ENCODE peak calls at places on chromosomes 16 and 17, in five cellular contexts. U is cardiac muscle cell, I is Peyer's patch, H is A549, P is prostate gland. J is an unnamed sample. For H3K9me3, the result is how much of the 10 kb centered on the place peaks cover.

GRCh38 chr16:5108505-5109158 is 11.0 kb upstream of the EEF2KMT start:
- DNase-seq in P (no peak), I (no peak), H (no peak), U (no peak), J (no peak)

GRCh38 chr16:29645699-29646187 is 17.3 kb upstream of the SPN start:
- DNase-seq in I (no peak), H (no peak), P (no peak), U (peak), J (no peak)

GRCh38 chr17:83196088-83196765 is 116.8 kb downstream of the METRNL start:
- DNase-seq in U (peak), I (peak), P (no peak), H (no peak), J (no peak)

GRCh38 chr16:11327277-11328171 is 17.7 kb upstream of the RMI2 start:
- DNase-seq in H (no peak), U (peak), I (peak), P (no peak), J (no peak)

GRCh38 chr16:59259074-59259963 is 525.2 kb upstream of the GOT2 start:
- DNase-seq in I (no peak), P (no peak), H (no peak), U (no peak), J (peak)

GRCh38 chr17:73122953-73123605 is 30.6 kb upstream of the SLC39A11 start:
- DNase-seq in U (no peak), P (no peak), H (no peak), I (no peak), J (no peak)

GRCh38 chr17:75976175-75976848 is 2.7 kb downstream of the ACOX1 start:
- DNase-seq in I (no peak), U (no peak), P (no peak), H (no peak), J (no peak)

GRCh38 chr16:66605177-66605999 is 884 bp downstream of the CMTM3 start:
- DNase-seq in H (peak), P (no peak), U (peak), I (peak), J (peak)

GRCh38 chr16:68234188-68235104 is 1.5 kb downstream of the ESRP2 start:
- DNase-seq in U (no peak), P (peak), I (peak), H (no peak), J (no peak)

GRCh38 chr17:21081967-21082366 is 39.2 kb upstream of the USP22 start:
- DNase-seq in P (no peak), H (no peak), I (no peak), U (no peak), J (no peak)
- H3K27ac ChIP-seq in P (no peak), H (no peak), I (no peak), U (no peak), J (no peak)

DNA sequence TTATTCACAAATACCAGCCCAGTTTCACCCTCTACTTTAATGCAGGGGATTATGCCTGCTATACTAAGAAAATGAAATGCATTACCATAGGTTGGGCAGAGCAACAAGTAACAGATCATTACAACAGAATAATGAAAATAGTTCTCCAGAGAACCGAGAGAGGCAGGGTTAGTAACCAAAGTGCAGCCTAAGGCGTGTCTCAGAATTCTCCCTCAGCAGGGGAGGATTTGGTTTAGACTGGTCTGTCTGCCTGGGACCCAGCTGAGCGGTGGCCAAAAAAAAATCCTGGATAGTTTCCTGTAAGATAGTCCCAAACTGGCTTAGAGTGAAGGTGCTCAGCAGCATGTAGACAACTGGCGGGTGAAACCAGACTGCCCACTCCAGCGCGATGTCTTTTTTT is 30.8 kb upstream of the ADCY7 start:
- DNase-seq in I (no peak), H (no peak), U (peak), P (no peak), J (no peak)
- H3K9me3 ChIP-seq in I (under half), H (under half), U (under half), P (under half), J (under half)

GRCh38 chr16:14070877-14071575 is at the start of gene MRTFB:
- DNase-seq in H (peak), P (peak), I (peak), U (peak), J (peak)
- H3K27ac ChIP-seq in H (peak), P (peak), I (peak), U (peak), J (peak)

GRCh38 chr17:74542727-74543383 is 3.1 kb downstream of the CD300C start:
- DNase-seq in P (no peak), H (no peak), I (no peak), U (no peak), J (no peak)

GRCh38 chr17:74544991-74545441 is 899 bp downstream of the CD300C start:
- DNase-seq in P (no peak), H (no peak), I (no peak), U (no peak), J (no peak)

GRCh38 chr17:74543891-74544760 is 1.8 kb downstream of the CD300C start:
- DNase-seq in H (no peak), U (no peak), P (no peak), I (no peak), J (no peak)

GRCh38 chr17:74542166-74542565 is 3.7 kb downstream of the CD300C start:
- DNase-seq in U (no peak), H (no peak), P (no peak), I (no peak), J (no peak)

GRCh38 chr17:74543406-74543805 is 2.5 kb downstream of the CD300C start:
- DNase-seq in U (no peak), P (no peak), H (no peak), I (no peak), J (no peak)
- H3K9me3 ChIP-seq in U (under half), P (under half), H (under half), I (under half), J (under half)

DNA sequence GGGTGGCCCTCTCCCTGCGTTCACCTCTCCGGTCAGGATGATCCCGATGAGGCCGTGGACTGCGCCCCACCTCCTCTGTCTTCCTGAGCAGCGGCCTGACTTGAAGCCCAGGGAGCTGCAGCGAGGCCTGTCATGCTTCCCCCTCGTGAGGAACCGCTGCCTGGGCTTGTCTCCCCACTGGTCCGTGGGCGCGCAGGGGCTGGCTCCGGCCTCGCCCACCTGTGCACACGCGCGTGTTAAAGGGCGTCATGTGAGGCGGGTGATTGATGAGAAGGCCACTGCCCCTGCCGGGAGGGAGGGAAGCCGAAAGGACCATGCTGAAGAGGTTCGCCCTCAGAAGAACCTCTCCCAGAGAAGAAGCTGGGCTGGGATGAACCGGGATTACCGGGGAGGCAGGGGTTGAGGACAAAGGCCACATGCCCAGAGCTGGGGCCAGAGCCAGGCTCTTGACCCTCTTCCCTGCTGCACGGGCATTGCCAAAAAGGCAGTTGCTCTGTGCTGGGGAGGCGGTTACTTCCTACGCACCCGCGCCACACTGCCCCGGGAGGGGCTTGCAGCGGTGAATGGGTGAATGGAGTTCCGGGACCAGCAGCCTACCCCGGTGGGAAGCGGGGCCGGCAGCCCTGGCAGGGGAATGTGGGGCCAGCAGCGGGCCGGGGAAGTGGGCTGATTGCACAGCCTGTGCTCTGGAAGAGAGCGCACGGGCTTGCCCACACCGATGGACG is 85.9 kb upstream of the GSE1 start:
- DNase-seq in U (no peak), P (no peak), I (no peak), H (no peak), J (no peak)
- H3K27ac ChIP-seq in U (peak), P (no peak), I (no peak), H (no peak), J (no peak)

GRCh38 chr16:35411156-35411555 is 1951.7 kb downstream of the TP53TG3F start:
- DNase-seq in P (no peak), I (no peak), U (no peak), H (no peak), J (no peak)

GRCh38 chr16:35405547-35405946 is 1946.1 kb downstream of the TP53TG3F start:
- DNase-seq in P (no peak), I (no peak), U (no peak), H (no peak), J (no peak)

GRCh38 chr16:35414139-35414538 is 1954.7 kb downstream of the TP53TG3F start:
- DNase-seq in H (no peak), P (no peak), U (no peak), I (no peak), J (no peak)

GRCh38 chr16:35410438-35410837 is 1951.0 kb downstream of the TP53TG3F start:
- DNase-seq in P (no peak), I (no peak), H (no peak), U (no peak), J (no peak)

DNA sequence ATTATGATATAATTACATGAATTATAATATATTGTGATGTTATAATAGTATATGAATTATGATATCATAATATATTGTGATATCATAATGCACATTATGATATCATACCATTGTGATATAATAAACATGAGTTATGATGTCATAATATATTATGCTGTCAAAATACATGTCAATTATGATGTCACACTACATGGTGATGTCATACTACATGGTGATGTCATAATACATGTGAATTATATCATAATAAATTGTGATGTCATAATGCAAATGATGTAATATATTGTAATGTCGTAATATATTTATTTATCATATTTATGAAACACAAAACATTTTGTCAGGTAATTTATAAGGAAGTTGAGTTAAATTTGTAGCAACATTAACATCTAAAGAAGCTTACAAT is 1950.1 kb downstream of the TP53TG3F start:
- DNase-seq in I (no peak), U (no peak), H (no peak), P (no peak), J (no peak)
- H3K9me3 ChIP-seq in I (under half), U (under half), H (under half), P (under half), J (under half)

GRCh38 chr17:48841395-48841831 is 10.6 kb downstream of the CALCOCO2 start:
- DNase-seq in H (no peak), I (peak), U (peak), P (peak), J (no peak)
- H3K27ac ChIP-seq in H (peak), I (peak), U (no peak), P (peak), J (peak)

DNA sequence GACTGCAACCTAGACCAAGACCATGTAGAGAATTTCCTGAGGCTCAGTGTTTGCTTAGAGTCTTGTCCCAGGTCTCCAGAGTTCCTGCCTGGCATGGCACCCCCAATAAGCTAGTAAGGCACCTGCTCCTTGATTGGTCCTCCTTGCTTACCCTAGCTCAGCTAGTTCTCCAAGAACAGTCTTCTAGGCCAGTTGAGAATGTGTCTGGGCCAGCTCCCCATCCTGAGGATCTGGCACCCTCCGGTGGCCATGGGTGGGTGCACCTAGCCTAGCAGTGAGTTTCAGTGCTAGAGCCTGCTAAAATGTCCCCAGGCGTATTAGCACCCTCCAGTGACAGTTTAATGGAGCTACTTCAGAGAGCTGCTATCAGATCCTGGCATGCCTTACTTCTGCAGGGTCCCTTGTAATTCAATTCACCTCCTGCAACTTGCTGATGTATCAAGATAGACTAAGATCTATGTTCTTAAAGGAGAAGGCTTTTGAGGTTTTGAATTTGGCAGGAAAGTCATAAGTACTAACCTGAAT is 44.4 kb upstream of the MED13 start:
- DNase-seq in I (peak), H (peak), P (no peak), U (peak), J (peak)
- H3K9me3 ChIP-seq in I (under half), H (under half), P (under half), U (under half), J (under half)

GRCh38 chr17:29624586-29624985 is 1.9 kb upstream of the CORO6 start:
- DNase-seq in H (no peak), U (no peak), P (no peak), I (peak), J (no peak)
- H3K27ac ChIP-seq in H (no peak), U (no peak), P (no peak), I (no peak), J (no peak)